ENCODE peak calls at places on chromosomes 2 and 18, in five cellular contexts. W is T-helper 1 cell; Y is effector CD4-positive, alpha-beta T cell; N is stimulated activated CD8-positive, alpha-beta memory T cell treated with anti-CD3 and anti-CD28 coated beads, Interleukin-15, amount 100 ng/mL, for 24 hours; C is sciatic nerve. B is an unnamed sample.

GRCh38 chr2:224311226-224311625 is 90.7 kb downstream of the FAM124B start:
- DNase-seq in W (no peak), Y (no peak), N (no peak), C (no peak), B (no peak)

GRCh38 chr2:178363252-178363651 is 87.7 kb downstream of the PRKRA start:
- DNase-seq in W (no peak), Y (no peak), N (no peak), C (no peak), B (no peak)

GRCh38 chr2:173048530-173048900 is 27.1 kb upstream of the MAP3K20 start:
- DNase-seq in W (no peak), Y (no peak), N (no peak), C (no peak), B (no peak)

GRCh38 chr2:187819624-187820023 is 265.4 kb upstream of the TFPI start:
- DNase-seq in W (no peak), Y (no peak), N (no peak), C (no peak), B (no peak)

GRCh38 chr2:127498386-127498785 is 27.9 kb downstream of the IWS1 start:
- DNase-seq in W (no peak), Y (no peak), N (no peak), C (no peak), B (no peak)

GRCh38 chr18:36441872-36442271 is 144.4 kb downstream of the FHOD3 start:
- DNase-seq in W (no peak), Y (no peak), N (no peak), C (no peak), B (no peak)

GRCh38 chr2:224410946-224411561 is 9.1 kb upstream of the FAM124B start:
- DNase-seq in W (no peak), Y (no peak), N (no peak), C (no peak), B (no peak)

GRCh38 chr2:38932586-38932985 is 42.9 kb downstream of the ARHGEF33 start:
- DNase-seq in W (no peak), Y (no peak), N (no peak), C (no peak), B (no peak)

GRCh38 chr18:34709631-34710429 is at the start of gene DTNA:
- DNase-seq in W (no peak), Y (no peak), N (no peak), C (no peak), B (no peak)

GRCh38 chr18:55047546-55047945 is 88.3 kb upstream of the CCDC68 start:
- DNase-seq in W (no peak), Y (no peak), N (no peak), C (no peak), B (no peak)

GRCh38 chr2:173290518-173290917 is 64.2 kb upstream of the CDCA7 start:
- DNase-seq in W (no peak), Y (no peak), N (no peak), C (no peak), B (no peak)

GRCh38 chr2:239444626-239445625 is 44.1 kb upstream of the HDAC4 start:
- DNase-seq in W (no peak), Y (no peak), N (no peak), C (peak; percentile 65), B (no peak)

GRCh38 chr2:190722825-190723224 is 73.9 kb downstream of the NAB1 start:
- DNase-seq in W (peak; percentile 25), Y (no peak), N (no peak), C (no peak), B (no peak)

GRCh38 chr2:49262815-49263560 is 108.7 kb upstream of the FSHR start:
- DNase-seq in W (no peak), Y (no peak), N (no peak), C (no peak), B (no peak)

GRCh38 chr18:23903971-23904370 is 110.6 kb upstream of the TTC39C start:
- DNase-seq in W (no peak), Y (no peak), N (no peak), C (no peak), B (no peak)